ENCODE peak calls at places on chromosomes 13 and 19, in five cellular contexts. G is GF-D8; Z is stimulated activated CD8-positive, alpha-beta memory T cell treated with anti-CD3 and anti-CD28 coated beads, Interleukin-7, amount 100 ng/mL, for 48 hours; J is AG08395; P is activated naive CD4-positive, alpha-beta T cell treated with anti-CD3 and anti-CD28 coated beads for 36 hours. D is an unnamed sample.

GRCh38 chr19:11291991-11292390 is 4.0 kb upstream of the TSPAN16 start:
- DNase-seq in G (no peak), Z (no peak), J (no peak), P (no peak), D (no peak)

GRCh38 chr13:81874681-81875661 is 1534.0 kb upstream of the SPRY2 start:
- DNase-seq in G (no peak), Z (no peak), J (no peak), P (no peak), D (no peak)

GRCh38 chr19:48835734-48836088 is 580 bp downstream of the HSD17B14 start:
- DNase-seq in G (peak), Z (peak), J (peak), P (peak), D (peak)

GRCh38 chr19:50728084-50728737 is 5.0 kb downstream of the CLEC11A start:
- DNase-seq in G (peak), Z (peak), J (peak), P (peak), D (peak)

GRCh38 chr13:113805431-113806103 is 46.5 kb downstream of the TMEM255B start:
- DNase-seq in G (no peak), Z (no peak), J (no peak), P (no peak), D (no peak)

GRCh38 chr19:41269055-41269454 is 4.9 kb downstream of the HNRNPUL1 start:
- DNase-seq in G (no peak), Z (no peak), J (no peak), P (no peak), D (no peak)

GRCh38 chr19:48595171-48595570 is 11.4 kb upstream of the SPACA4 start:
- DNase-seq in G (no peak), Z (no peak), J (no peak), P (no peak), D (no peak)

GRCh38 chr19:54133312-54133956 is 4.1 kb upstream of the CNOT3 start:
- DNase-seq in G (peak), Z (no peak), J (no peak), P (no peak), D (no peak)

GRCh38 chr19:48454150-48454730 is 1.1 kb upstream of the KCNJ14 start:
- DNase-seq in G (no peak), Z (no peak), J (no peak), P (no peak), D (no peak)

GRCh38 chr13:101383595-101383994 is 32.7 kb downstream of the NALCN start:
- DNase-seq in G (no peak), Z (no peak), J (no peak), P (no peak), D (no peak)

GRCh38 chr13:33132644-33133440 is 116.6 kb downstream of the KL start:
- DNase-seq in G (no peak), Z (no peak), J (no peak), P (no peak), D (no peak)

GRCh38 chr13:19155321-19155861 is 26.2 kb downstream of the TUBA3C start:
- DNase-seq in G (peak), Z (no peak), J (no peak), P (no peak), D (no peak)

GRCh38 chr19:35451278-35452096 is 3.4 kb downstream of the FFAR2 start:
- DNase-seq in G (no peak), Z (no peak), J (no peak), P (peak), D (no peak)

GRCh38 chr13:30615851-30616311 is 1.8 kb upstream of the USPL1 start:
- DNase-seq in G (peak), Z (no peak), J (peak), P (no peak), D (no peak)

GRCh38 chr13:19961924-19962323 is 3.4 kb downstream of the ZMYM2 start:
- DNase-seq in G (no peak), Z (no peak), J (no peak), P (no peak), D (no peak)

GRCh38 chr19:18599485-18599884 is 7.1 kb downstream of the CRLF1 start:
- DNase-seq in G (no peak), Z (no peak), J (no peak), P (no peak), D (no peak)

GRCh38 chr13:51997641-51998330 is 13.5 kb downstream of the ATP7B start:
- DNase-seq in G (no peak), Z (no peak), J (no peak), P (no peak), D (no peak)

GRCh38 chr19:13025819-13026477 is 30.7 kb downstream of the NFIX start:
- DNase-seq in G (no peak), Z (no peak), J (no peak), P (no peak), D (no peak)

GRCh38 chr13:38713046-38713445 is 26.2 kb downstream of the FREM2 start:
- DNase-seq in G (no peak), Z (no peak), J (no peak), P (no peak), D (no peak)

GRCh38 chr19:44747739-44748425 is 626 bp upstream of the BCL3 start:
- DNase-seq in G (peak), Z (no peak), J (peak), P (no peak), D (peak)

GRCh38 chr13:113427562-113428468 is 25.5 kb downstream of the ADPRHL1 start:
- DNase-seq in G (no peak), Z (no peak), J (peak), P (no peak), D (no peak)

GRCh38 chr19:45195764-45196163 is 17.2 kb downstream of the BLOC1S3 start:
- DNase-seq in G (no peak), Z (no peak), J (no peak), P (no peak), D (no peak)

GRCh38 chr13:21583496-21583895 is 20.5 kb downstream of the MICU2 start:
- DNase-seq in G (no peak), Z (no peak), J (peak), P (no peak), D (peak)

GRCh38 chr19:48868196-48868886 is at the start of gene PLEKHA4:
- DNase-seq in G (no peak), Z (no peak), J (peak), P (no peak), D (peak)

GRCh38 chr19:28940751-28941500 is 272.0 kb downstream of the UQCRFS1 start:
- DNase-seq in G (no peak), Z (no peak), J (peak), P (no peak), D (peak)

GRCh38 chr19:45413497-45413896 is 7.1 kb downstream of the POLR1G start:
- DNase-seq in G (no peak), Z (no peak), J (no peak), P (no peak), D (no peak)

GRCh38 chr13:75326173-75327131 is 155.5 kb downstream of the TBC1D4 start:
- DNase-seq in G (peak), Z (peak), J (no peak), P (peak), D (peak)

GRCh38 chr19:50673118-50673517 is 23.9 kb downstream of the C19orf81 start:
- DNase-seq in G (no peak), Z (no peak), J (no peak), P (no peak), D (no peak)

GRCh38 chr19:543912-544608 is at the start of gene GZMM:
- DNase-seq in G (no peak), Z (peak), J (no peak), P (peak), D (no peak)

GRCh38 chr13:75931116-75931515 is 295.0 kb downstream of the LMO7 start:
- DNase-seq in G (no peak), Z (no peak), J (peak), P (no peak), D (no peak)

GRCh38 chr13:88701551-88701950 is 1030.4 kb downstream of the SLITRK5 start:
- DNase-seq in G (no peak), Z (no peak), J (no peak), P (no peak), D (no peak)

GRCh38 chr13:92158335-92158734 is 759.9 kb downstream of the GPC5 start:
- DNase-seq in G (peak), Z (no peak), J (no peak), P (no peak), D (peak)

GRCh38 chr19:3653865-3654513 is 27.4 kb upstream of the CACTIN start:
- DNase-seq in G (no peak), Z (no peak), J (no peak), P (peak), D (no peak)

D was measured in hepatic stellate cell.